ENCODE peak calls at places on chromosomes 2 and 18, in six cellular contexts. B is CD4-positive, CD25-positive, alpha-beta regulatory T cell; Q is GM23248; M is heart left ventricle; E is colonic mucosa; G is Panc1. A is an unnamed sample.

GRCh38 chr2:170571612-170572011 is 143.5 kb upstream of the SP5 start:
- DNase-seq in B (no peak), Q (peak; percentile 2), M (no peak), E (no peak), G (no peak), A (no peak)

GRCh38 chr2:177245010-177245422 is 19.5 kb downstream of the NFE2L2 start:
- DNase-seq in B (no peak), Q (peak; percentile 93), M (no peak), E (no peak), G (peak; percentile 53), A (no peak)

GRCh38 chr2:195984951-195985726 is 83.5 kb downstream of the DNAH7 start:
- DNase-seq in B (no peak), Q (peak; percentile 4), M (no peak), E (no peak), G (no peak), A (no peak)

GRCh38 chr2:239075918-239076727 is 228.2 kb downstream of the TWIST2 start:
- DNase-seq in B (no peak), Q (no peak), M (no peak), E (peak; percentile 78), G (no peak), A (no peak)

GRCh38 chr2:54722641-54723299 is 692 bp upstream of the EML6 start:
- DNase-seq in B (no peak), Q (peak; percentile 87), M (no peak), E (peak; percentile 25), G (no peak), A (no peak)

GRCh38 chr2:100592226-100592625 is 29.4 kb downstream of the PDCL3 start:
- DNase-seq in B (no peak), Q (no peak), M (no peak), E (no peak), G (no peak), A (no peak)

GRCh38 chr2:37776487-37776886 is 105.0 kb upstream of the CDC42EP3 start:
- DNase-seq in B (no peak), Q (peak; percentile 95), M (no peak), E (no peak), G (no peak), A (no peak)

GRCh38 chr2:44362207-44363015 is 664 bp downstream of the CAMKMT start:
- DNase-seq in B (peak; percentile 70), Q (peak; percentile 83), M (no peak), E (peak; percentile 52), G (no peak), A (peak; percentile 64)

GRCh38 chr2:239600194-239600593 is 199.4 kb upstream of the HDAC4 start:
- DNase-seq in B (no peak), Q (no peak), M (no peak), E (no peak), G (no peak), A (no peak)

GRCh38 chr2:240531038-240531437 is 26.8 kb downstream of the ANKMY1 start:
- DNase-seq in B (no peak), Q (no peak), M (no peak), E (no peak), G (no peak), A (no peak)

GRCh38 chr2:212596688-212597087 is 58.1 kb upstream of the ERBB4 start:
- DNase-seq in B (no peak), Q (peak; percentile 14), M (no peak), E (no peak), G (no peak), A (no peak)

GRCh38 chr18:45061359-45061758 is 380.7 kb downstream of the SETBP1 start:
- DNase-seq in B (no peak), Q (no peak), M (no peak), E (no peak), G (no peak), A (no peak)

GRCh38 chr2:128262315-128263253 is 56.1 kb downstream of the HS6ST1 start:
- DNase-seq in B (no peak), Q (no peak), M (no peak), E (no peak), G (no peak), A (no peak)

GRCh38 chr18:28961669-28962228 is 784.8 kb upstream of the CDH2 start:
- DNase-seq in B (no peak), Q (peak; percentile 41), M (no peak), E (no peak), G (peak; percentile 17), A (no peak)

GRCh38 chr18:48947583-48947982 is 3.2 kb downstream of the SMAD7 start:
- DNase-seq in B (no peak), Q (peak; percentile 71), M (peak; percentile 61), E (no peak), G (no peak), A (peak; percentile 79)
- H3K36me3 ChIP-seq in B (peaks cover 3% of the 10 kb centered on the region), Q (peaks cover 14% of the 10 kb centered on the region), M (peaks cover 28% of the 10 kb centered on the region), E (no peaks in the 10 kb centered on the region), G (peaks cover 2% of the 10 kb centered on the region), A (no peaks in the 10 kb centered on the region)

GRCh38 chr2:180739070-180739469 is 241.3 kb upstream of the UBE2E3 start:
- DNase-seq in B (no peak), Q (no peak), M (no peak), E (no peak), G (no peak), A (peak; percentile 66)
- H3K27ac ChIP-seq in B (no peak overlapping the region), Q (no peak overlapping the region), M (no peak overlapping the region), E (no peak overlapping the region), G (no peak overlapping the region), A (peak overlapping the region; percentile 76)

GRCh38 chr2:148007219-148007900 is 13.2 kb downstream of the ORC4 start:
- DNase-seq in B (no peak), Q (no peak), M (no peak), E (no peak), G (no peak), A (no peak)
- H3K9me3 ChIP-seq in B (no peaks in the 10 kb centered on the region), Q (no peaks in the 10 kb centered on the region), M (peaks cover 18% of the 10 kb centered on the region), E (no peaks in the 10 kb centered on the region), G (peaks cover 13% of the 10 kb centered on the region), A (peaks cover 7% of the 10 kb centered on the region)

GRCh38 chr2:47815764-47816163 is 32.8 kb downstream of the MSH6 start:
- DNase-seq in B (no peak), Q (no peak), M (no peak), E (no peak), G (no peak), A (no peak)

GRCh38 chr2:47818777-47819176 is 35.8 kb downstream of the MSH6 start:
- DNase-seq in B (no peak), Q (no peak), M (no peak), E (no peak), G (no peak), A (no peak)

GRCh38 chr2:47822518-47822917 is 39.6 kb downstream of the MSH6 start:
- DNase-seq in B (no peak), Q (no peak), M (no peak), E (no peak), G (no peak), A (no peak)

DNA sequence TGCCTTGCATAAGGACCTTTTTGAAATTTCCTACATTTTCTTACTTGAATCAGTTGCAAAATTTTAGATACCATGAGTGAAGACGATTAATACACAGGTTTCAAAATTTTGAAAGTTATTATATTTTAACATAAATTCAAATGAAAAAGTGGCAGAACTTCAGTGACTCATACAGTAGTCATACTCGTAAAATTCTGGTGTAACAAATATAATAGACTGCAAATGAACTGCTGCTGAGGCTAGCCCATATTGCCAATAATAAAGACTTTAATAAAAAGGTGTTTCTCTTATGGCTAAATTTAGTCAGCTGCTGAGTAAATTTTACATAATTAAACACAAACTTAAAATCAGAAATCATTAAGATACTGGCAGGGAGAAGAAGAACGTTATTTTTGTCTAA is 36.9 kb downstream of the MSH6 start:
- DNase-seq in B (no peak), Q (peak; percentile 54), M (no peak), E (no peak), G (no peak), A (no peak)
- H3K36me3 ChIP-seq in B (peaks cover 86% of the 10 kb centered on the region), Q (peaks cover 79% of the 10 kb centered on the region), M (peaks cover 100% of the 10 kb centered on the region), E (peaks cover 22% of the 10 kb centered on the region), G (peaks cover 32% of the 10 kb centered on the region), A (peaks cover 5% of the 10 kb centered on the region)

DNA sequence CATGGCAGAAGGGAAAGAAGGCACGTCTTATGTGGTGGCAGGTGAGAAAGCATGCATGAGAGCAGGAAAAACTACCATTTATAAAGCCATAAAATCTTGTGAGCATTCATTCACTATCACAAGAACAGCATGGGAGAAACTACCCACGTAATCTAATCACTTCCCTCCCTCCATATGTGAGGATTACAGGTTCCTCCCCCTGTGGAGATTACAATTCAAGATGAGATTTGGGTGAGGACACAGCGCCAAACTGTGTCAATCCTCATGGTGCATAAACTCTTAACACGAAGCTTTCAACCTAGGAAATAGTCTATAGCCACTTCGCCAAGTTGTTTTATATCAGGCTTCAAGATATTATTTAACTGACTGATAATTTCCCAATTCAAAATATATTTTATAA is 595.5 kb downstream of the FBXO15 start:
- DNase-seq in B (no peak), Q (no peak), M (no peak), E (no peak), G (no peak), A (no peak)
- H3K27ac ChIP-seq in B (no peak overlapping the region), Q (no peak overlapping the region), M (no peak overlapping the region), E (no peak overlapping the region), G (no peak overlapping the region), A (no peak overlapping the region)

GRCh38 chr2:489838-490237 is 187.4 kb downstream of the TMEM18 start:
- DNase-seq in B (no peak), Q (no peak), M (no peak), E (no peak), G (no peak), A (no peak)

GRCh38 chr2:495745-496275 is 181.4 kb downstream of the TMEM18 start:
- DNase-seq in B (no peak), Q (no peak), M (no peak), E (no peak), G (no peak), A (no peak)

GRCh38 chr2:494853-495252 is 182.4 kb downstream of the TMEM18 start:
- DNase-seq in B (no peak), Q (no peak), M (no peak), E (no peak), G (no peak), A (no peak)

GRCh38 chr2:492178-492577 is 185.0 kb downstream of the TMEM18 start:
- DNase-seq in B (no peak), Q (no peak), M (no peak), E (no peak), G (no peak), A (no peak)

GRCh38 chr2:493278-493677 is 183.9 kb downstream of the TMEM18 start:
- DNase-seq in B (no peak), Q (no peak), M (no peak), E (no peak), G (no peak), A (no peak)
- H3K9me3 ChIP-seq in B (no peaks in the 10 kb centered on the region), Q (no peaks in the 10 kb centered on the region), M (no peaks in the 10 kb centered on the region), E (no peaks in the 10 kb centered on the region), G (no peaks in the 10 kb centered on the region), A (no peaks in the 10 kb centered on the region)

DNA sequence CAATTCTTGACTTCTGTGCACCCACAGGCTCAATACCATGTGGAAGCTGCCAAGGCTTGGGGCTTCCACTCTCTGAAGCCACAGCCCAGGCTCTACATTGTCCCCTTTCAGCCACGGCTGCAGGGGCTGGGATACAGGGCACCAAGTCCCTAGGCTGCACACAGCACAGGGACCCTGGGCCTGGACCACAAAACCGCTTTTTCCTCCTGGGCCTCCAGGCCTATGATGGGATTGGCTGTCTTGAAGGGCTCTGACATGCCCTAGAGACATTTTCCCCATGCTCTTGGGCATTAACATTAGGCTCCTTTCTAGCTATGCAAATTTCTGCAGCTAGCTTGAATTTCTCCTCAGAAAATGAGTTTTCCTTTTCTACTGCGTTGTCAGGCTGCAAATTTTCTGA is 29.7 kb downstream of the NUP35 start:
- DNase-seq in B (no peak), Q (no peak), M (no peak), E (no peak), G (no peak), A (no peak)
- H3K36me3 ChIP-seq in B (peaks cover 17% of the 10 kb centered on the region), Q (peaks cover 6% of the 10 kb centered on the region), M (peaks cover 25% of the 10 kb centered on the region), E (no peaks in the 10 kb centered on the region), G (peaks cover 11% of the 10 kb centered on the region), A (no peaks in the 10 kb centered on the region)

A was measured in psoas muscle.